ENCODE peak calls at places on chromosomes 2 and 18, in six cellular contexts. One of them, this sample, is unnamed.

GRCh38 chr18:61459896-61460295 is 126.7 kb downstream of the CDH20 start:
- DNase-seq in KG1: no peak
- DNase-seq in hypothalamus: no peak
- DNase-seq in heart right ventricle: no peak
- DNase-seq in HTR-8/SVneo: no peak
- DNase-seq in amygdala: no peak
- DNase-seq in this sample: no peak

GRCh38 chr2:6865346-6866238 is at the start of gene CMPK2:
- DNase-seq in KG1: peak
- DNase-seq in hypothalamus: no peak
- DNase-seq in heart right ventricle: peak
- DNase-seq in HTR-8/SVneo: no peak
- DNase-seq in amygdala: peak
- DNase-seq in this sample: peak

GRCh38 chr2:166451451-166451850 is 42.6 kb downstream of the SCN7A start:
- DNase-seq in KG1: no peak
- DNase-seq in hypothalamus: no peak
- DNase-seq in heart right ventricle: no peak
- DNase-seq in HTR-8/SVneo: peak
- DNase-seq in amygdala: no peak
- DNase-seq in this sample: no peak

GRCh38 chr2:219247678-219248642 is 2.7 kb downstream of the STK16 start:
- DNase-seq in KG1: no peak
- DNase-seq in hypothalamus: no peak
- DNase-seq in heart right ventricle: no peak
- DNase-seq in HTR-8/SVneo: no peak
- DNase-seq in amygdala: no peak
- DNase-seq in this sample: no peak

GRCh38 chr2:75595541-75596395 is 35.0 kb upstream of the EVA1A start:
- DNase-seq in KG1: no peak
- DNase-seq in hypothalamus: no peak
- DNase-seq in heart right ventricle: no peak
- DNase-seq in HTR-8/SVneo: peak
- DNase-seq in amygdala: no peak
- DNase-seq in this sample: no peak

GRCh38 chr2:112836695-112837117 is at the start of gene IL1B:
- DNase-seq in KG1: peak
- DNase-seq in hypothalamus: no peak
- DNase-seq in heart right ventricle: no peak
- DNase-seq in HTR-8/SVneo: peak
- DNase-seq in amygdala: no peak
- DNase-seq in this sample: no peak

GRCh38 chr18:26159353-26159752 is 25.7 kb downstream of the PSMA8 start:
- DNase-seq in KG1: no peak
- DNase-seq in hypothalamus: no peak
- DNase-seq in heart right ventricle: no peak
- DNase-seq in HTR-8/SVneo: peak
- DNase-seq in amygdala: no peak
- DNase-seq in this sample: no peak

GRCh38 chr18:71707400-71707799 is 836.7 kb downstream of the CBLN2 start:
- DNase-seq in KG1: no peak
- DNase-seq in hypothalamus: no peak
- DNase-seq in heart right ventricle: no peak
- DNase-seq in HTR-8/SVneo: no peak
- DNase-seq in amygdala: no peak
- DNase-seq in this sample: no peak

GRCh38 chr2:48774251-48774650 is 18.7 kb upstream of the LHCGR start:
- DNase-seq in KG1: no peak
- DNase-seq in hypothalamus: no peak
- DNase-seq in heart right ventricle: no peak
- DNase-seq in HTR-8/SVneo: no peak
- DNase-seq in amygdala: no peak
- DNase-seq in this sample: no peak

GRCh38 chr18:64042728-64043358 is 73.0 kb downstream of the SERPINB8 start:
- DNase-seq in KG1: no peak
- DNase-seq in hypothalamus: no peak
- DNase-seq in heart right ventricle: no peak
- DNase-seq in HTR-8/SVneo: no peak
- DNase-seq in amygdala: no peak
- DNase-seq in this sample: no peak

GRCh38 chr2:230666885-230667712 is 45.5 kb upstream of the CAB39 start:
- DNase-seq in KG1: no peak
- DNase-seq in hypothalamus: no peak
- DNase-seq in heart right ventricle: peak
- DNase-seq in HTR-8/SVneo: no peak
- DNase-seq in amygdala: no peak
- DNase-seq in this sample: no peak

GRCh38 chr2:236369606-236370005 is 105.4 kb upstream of the ASB18 start:
- DNase-seq in KG1: no peak
- DNase-seq in hypothalamus: no peak
- DNase-seq in heart right ventricle: no peak
- DNase-seq in HTR-8/SVneo: no peak
- DNase-seq in amygdala: no peak
- DNase-seq in this sample: no peak

GRCh38 chr2:19747310-19748072 is 154.3 kb downstream of the TTC32 start:
- DNase-seq in KG1: no peak
- DNase-seq in hypothalamus: no peak
- DNase-seq in heart right ventricle: no peak
- DNase-seq in HTR-8/SVneo: no peak
- DNase-seq in amygdala: no peak
- DNase-seq in this sample: no peak

GRCh38 chr2:39121523-39122063 is 742 bp upstream of the SOS1 start:
- DNase-seq in KG1: no peak
- DNase-seq in hypothalamus: no peak
- DNase-seq in heart right ventricle: no peak
- DNase-seq in HTR-8/SVneo: no peak
- DNase-seq in amygdala: no peak
- DNase-seq in this sample: no peak

GRCh38 chr2:33512112-33512511 is 35.7 kb downstream of the RASGRP3 start:
- DNase-seq in KG1: no peak
- DNase-seq in hypothalamus: no peak
- DNase-seq in heart right ventricle: no peak
- DNase-seq in HTR-8/SVneo: no peak
- DNase-seq in amygdala: no peak
- DNase-seq in this sample: no peak

GRCh38 chr2:8692783-8693768 is 11.2 kb downstream of the ID2 start:
- DNase-seq in KG1: no peak
- DNase-seq in hypothalamus: no peak
- DNase-seq in heart right ventricle: peak
- DNase-seq in HTR-8/SVneo: no peak
- DNase-seq in amygdala: no peak
- DNase-seq in this sample: no peak

GRCh38 chr18:22564036-22564435 is 146.3 kb upstream of the CTAGE1 start:
- DNase-seq in KG1: no peak
- DNase-seq in hypothalamus: no peak
- DNase-seq in heart right ventricle: no peak
- DNase-seq in HTR-8/SVneo: no peak
- DNase-seq in amygdala: no peak
- DNase-seq in this sample: no peak

GRCh38 chr2:161138429-161138828 is 21.8 kb upstream of the TANK start:
- DNase-seq in KG1: no peak
- DNase-seq in hypothalamus: no peak
- DNase-seq in heart right ventricle: no peak
- DNase-seq in HTR-8/SVneo: no peak
- DNase-seq in amygdala: no peak
- DNase-seq in this sample: no peak

GRCh38 chr2:209984291-209984690 is 18.1 kb upstream of the RPE start:
- DNase-seq in KG1: no peak
- DNase-seq in hypothalamus: no peak
- DNase-seq in heart right ventricle: no peak
- DNase-seq in HTR-8/SVneo: no peak
- DNase-seq in amygdala: no peak
- DNase-seq in this sample: no peak

GRCh38 chr2:48856144-48856543 is 100.6 kb upstream of the LHCGR start:
- DNase-seq in KG1: no peak
- DNase-seq in hypothalamus: no peak
- DNase-seq in heart right ventricle: no peak
- DNase-seq in HTR-8/SVneo: no peak
- DNase-seq in amygdala: no peak
- DNase-seq in this sample: no peak

GRCh38 chr18:5707586-5707985 is 163.8 kb upstream of the EPB41L3 start:
- DNase-seq in KG1: no peak
- DNase-seq in hypothalamus: no peak
- DNase-seq in heart right ventricle: no peak
- DNase-seq in HTR-8/SVneo: no peak
- DNase-seq in amygdala: no peak
- DNase-seq in this sample: no peak

GRCh38 chr18:63881851-63882250 is 5.7 kb upstream of the SERPINB2 start:
- DNase-seq in KG1: no peak
- DNase-seq in hypothalamus: no peak
- DNase-seq in heart right ventricle: no peak
- DNase-seq in HTR-8/SVneo: no peak
- DNase-seq in amygdala: no peak
- DNase-seq in this sample: no peak

GRCh38 chr2:65071499-65072180 is 15.4 kb downstream of the CEP68 start:
- DNase-seq in KG1: no peak
- DNase-seq in hypothalamus: no peak
- DNase-seq in heart right ventricle: no peak
- DNase-seq in HTR-8/SVneo: no peak
- DNase-seq in amygdala: no peak
- DNase-seq in this sample: no peak

GRCh38 chr2:226637383-226637782 is 162.2 kb downstream of the IRS1 start:
- DNase-seq in KG1: no peak
- DNase-seq in hypothalamus: no peak
- DNase-seq in heart right ventricle: no peak
- DNase-seq in HTR-8/SVneo: no peak
- DNase-seq in amygdala: no peak
- DNase-seq in this sample: no peak

This sample was measured in tibial nerve.